ENCODE peak calls at places on chromosome 17, in nine cellular contexts. R is PC-9, I is neural crest cell, A is T follicular helper cell, P is Daoy, H is ELR, T is AG09319, F is pons, G is Calu3. O is an unnamed sample.

GRCh38 chr17:74453665-74454196 is 12.7 kb upstream of the CD300A start:
- DNase-seq in H (no peak), F (no peak), P (no peak), T (peak), A (peak), I (no peak), R (no peak), G (no peak), O (no peak)

GRCh38 chr17:82881900-82882714 is 42.3 kb upstream of the ZNF750 start:
- DNase-seq in G (no peak), A (no peak), H (no peak), R (no peak), F (peak), I (no peak), P (no peak), T (no peak), O (no peak)

GRCh38 chr17:80531400-80531799 is 13.2 kb upstream of the RPTOR start:
- DNase-seq in R (no peak), I (no peak), G (no peak), F (no peak), T (no peak), H (no peak), P (no peak), A (no peak), O (no peak)

GRCh38 chr17:57739402-57740224 is 5.5 kb downstream of the CCDC182 start:
- DNase-seq in I (no peak), P (peak), F (no peak), G (peak), H (peak), A (no peak), R (no peak), T (no peak), O (peak)

GRCh38 chr17:77719806-77720205 is 238.7 kb upstream of the TNRC6C start:
- DNase-seq in P (no peak), G (no peak), T (no peak), H (no peak), F (no peak), A (no peak), I (no peak), R (no peak), O (no peak)

GRCh38 chr17:40487371-40488020 is 13.9 kb downstream of the TNS4 start:
- DNase-seq in P (no peak), R (no peak), G (no peak), T (no peak), A (no peak), I (no peak), F (no peak), H (no peak), O (no peak)

GRCh38 chr17:80428363-80428762 is 13.4 kb downstream of the ENDOV start:
- DNase-seq in I (no peak), T (no peak), A (no peak), P (no peak), R (no peak), G (no peak), H (no peak), F (no peak), O (no peak)

GRCh38 chr17:45791935-45792334 is 7.8 kb downstream of the CRHR1 start:
- DNase-seq in F (no peak), P (peak), G (peak), H (no peak), I (no peak), R (peak), T (no peak), A (no peak), O (no peak)

GRCh38 chr17:4130715-4131114 is 12.1 kb downstream of the ZZEF1 start:
- DNase-seq in I (no peak), H (peak), T (no peak), F (peak), R (no peak), P (peak), A (no peak), G (no peak), O (no peak)

GRCh38 chr17:8741771-8742170 is 2.9 kb downstream of the CCDC42 start:
- DNase-seq in T (no peak), P (no peak), R (no peak), H (no peak), F (no peak), G (no peak), I (no peak), A (no peak), O (no peak)

GRCh38 chr17:71032746-71033273 is 863.5 kb downstream of the KCNJ2 start:
- DNase-seq in F (no peak), G (no peak), A (no peak), T (no peak), H (no peak), P (no peak), I (peak), R (no peak), O (no peak)

GRCh38 chr17:66276328-66276937 is 26.0 kb upstream of the PRKCA start:
- DNase-seq in P (peak), I (no peak), G (no peak), H (peak), F (no peak), A (no peak), T (no peak), R (no peak), O (no peak)

GRCh38 chr17:1158879-1159278 is 20.9 kb downstream of the ABR start:
- DNase-seq in R (no peak), P (no peak), F (no peak), H (no peak), A (no peak), G (no peak), I (no peak), T (no peak), O (no peak)

GRCh38 chr17:4304417-4305027 is 40.7 kb upstream of the ANKFY1 start:
- DNase-seq in H (peak), R (peak), A (peak), G (peak), I (peak), P (peak), T (no peak), F (peak), O (peak)

GRCh38 chr17:28963212-28963611 is 11.9 kb upstream of the PHF12 start:
- DNase-seq in T (no peak), R (no peak), G (no peak), A (no peak), F (no peak), H (no peak), I (no peak), P (no peak), O (no peak)

GRCh38 chr17:35734396-35734795 is 3.0 kb downstream of the RASL10B start:
- DNase-seq in H (no peak), F (no peak), R (no peak), T (no peak), G (no peak), I (no peak), A (no peak), P (no peak), O (no peak)

GRCh38 chr17:61461967-61462733 is 9.9 kb downstream of the TBX4 start:
- DNase-seq in H (no peak), R (no peak), G (no peak), P (no peak), T (no peak), A (no peak), F (no peak), I (no peak), O (no peak)

GRCh38 chr17:76237859-76238313 is 2.4 kb downstream of the RNF157 start:
- DNase-seq in I (no peak), H (peak), R (no peak), G (peak), T (no peak), F (no peak), A (no peak), P (peak), O (no peak)

GRCh38 chr17:17681744-17682292 is 560 bp downstream of the RAI1 start:
- DNase-seq in G (no peak), H (peak), P (peak), R (peak), A (peak), I (peak), F (no peak), T (no peak), O (no peak)

GRCh38 chr17:47692895-47693666 is 880 bp upstream of the TBKBP1 start:
- DNase-seq in H (no peak), T (no peak), A (no peak), G (no peak), F (no peak), P (no peak), R (no peak), I (no peak), O (no peak)